ENCODE peak calls at places on chromosomes 16 and 17, in four cellular contexts. N is NB4, J is erythroblast, B is sigmoid colon. H is an unnamed sample.

GRCh38 chr16:47612711-47613110 is 151.6 kb downstream of the PHKB start:
- DNase-seq in N (no peak), J (no peak), B (no peak), H (no peak)

GRCh38 chr16:1290860-1291575 is 18.4 kb upstream of the UBE2I start:
- DNase-seq in N (no peak), J (no peak), B (no peak), H (no peak)

GRCh38 chr17:63919311-63919723 is 678 bp upstream of the GH1 start:
- DNase-seq in N (peak; percentile 76), J (peak; percentile 57), B (peak; percentile 75), H (peak; percentile 62)

GRCh38 chr16:991759-992158 is 10.2 kb downstream of the SOX8 start:
- DNase-seq in N (no peak), J (no peak), B (no peak), H (no peak)

GRCh38 chr16:4307215-4308037 is 8.4 kb upstream of the GLIS2 start:
- DNase-seq in N (peak; percentile 96), J (peak; percentile 96), B (peak; percentile 97), H (peak; percentile 97)

GRCh38 chr17:50096758-50097157 is 1.6 kb downstream of the PDK2 start:
- DNase-seq in N (no peak), J (no peak), B (no peak), H (no peak)

GRCh38 chr17:44087319-44087718 is 16.8 kb downstream of the G6PC3 start:
- DNase-seq in N (peak; percentile 50), J (no peak), B (no peak), H (no peak)

GRCh38 chr17:75059369-75060345 is 12.6 kb downstream of the KCTD2 start:
- DNase-seq in N (peak; percentile 43), J (peak; percentile 22), B (peak; percentile 82), H (peak; percentile 35)

GRCh38 chr16:58197314-58198012 is 443 bp downstream of the CSNK2A2 start:
- DNase-seq in N (peak; percentile 39), J (peak; percentile 30), B (no peak), H (no peak)

GRCh38 chr17:37494401-37494831 is 4.7 kb downstream of the DUSP14 start:
- DNase-seq in N (no peak), J (no peak), B (no peak), H (no peak)

GRCh38 chr17:63932008-63932561 is at the start of gene CD79B:
- DNase-seq in N (peak; percentile 80), J (no peak), B (no peak), H (no peak)

GRCh38 chr17:52027620-52028019 is 130.9 kb downstream of the CA10 start:
- DNase-seq in N (no peak), J (no peak), B (no peak), H (no peak)

GRCh38 chr17:7393613-7394451 is 493 bp downstream of the PLSCR3 start:
- DNase-seq in N (no peak), J (no peak), B (peak; percentile 76), H (peak; percentile 39)

GRCh38 chr16:85667261-85667660 is 21.5 kb downstream of the GINS2 start:
- DNase-seq in N (no peak), J (no peak), B (peak; percentile 50), H (no peak)

GRCh38 chr16:56255904-56256303 is 64.6 kb downstream of the GNAO1 start:
- DNase-seq in N (no peak), J (no peak), B (no peak), H (no peak)

GRCh38 chr17:8016632-8017424 is 14.4 kb downstream of the GUCY2D start:
- DNase-seq in N (peak; percentile 76), J (peak; percentile 33), B (peak; percentile 68), H (peak; percentile 56)

GRCh38 chr16:30011505-30012480 is 966 bp upstream of the DOC2A start:
- DNase-seq in N (no peak), J (no peak), B (no peak), H (no peak)

GRCh38 chr16:50679676-50680555 is 1.2 kb downstream of the SNX20 start:
- DNase-seq in N (no peak), J (no peak), B (no peak), H (no peak)

GRCh38 chr16:4293181-4293716 is 20.4 kb upstream of the TFAP4 start:
- DNase-seq in N (no peak), J (no peak), B (no peak), H (no peak)

GRCh38 chr16:11425140-11425539 is 79.9 kb downstream of the RMI2 start:
- DNase-seq in N (peak; percentile 26), J (no peak), B (no peak), H (no peak)

GRCh38 chr17:55241097-55241496 is 23.7 kb upstream of the HLF start:
- DNase-seq in N (no peak), J (no peak), B (no peak), H (no peak)

GRCh38 chr16:82016268-82016667 is 5.0 kb upstream of the SDR42E1 start:
- DNase-seq in N (peak; percentile 42), J (no peak), B (no peak), H (no peak)

GRCh38 chr17:10226930-10227695 is 28.7 kb upstream of the GAS7 start:
- DNase-seq in N (peak; percentile 74), J (peak; percentile 11), B (no peak), H (peak; percentile 34)

GRCh38 chr17:72426948-72427760 is 306.3 kb downstream of the SOX9 start:
- DNase-seq in N (no peak), J (no peak), B (no peak), H (no peak)

DNA sequence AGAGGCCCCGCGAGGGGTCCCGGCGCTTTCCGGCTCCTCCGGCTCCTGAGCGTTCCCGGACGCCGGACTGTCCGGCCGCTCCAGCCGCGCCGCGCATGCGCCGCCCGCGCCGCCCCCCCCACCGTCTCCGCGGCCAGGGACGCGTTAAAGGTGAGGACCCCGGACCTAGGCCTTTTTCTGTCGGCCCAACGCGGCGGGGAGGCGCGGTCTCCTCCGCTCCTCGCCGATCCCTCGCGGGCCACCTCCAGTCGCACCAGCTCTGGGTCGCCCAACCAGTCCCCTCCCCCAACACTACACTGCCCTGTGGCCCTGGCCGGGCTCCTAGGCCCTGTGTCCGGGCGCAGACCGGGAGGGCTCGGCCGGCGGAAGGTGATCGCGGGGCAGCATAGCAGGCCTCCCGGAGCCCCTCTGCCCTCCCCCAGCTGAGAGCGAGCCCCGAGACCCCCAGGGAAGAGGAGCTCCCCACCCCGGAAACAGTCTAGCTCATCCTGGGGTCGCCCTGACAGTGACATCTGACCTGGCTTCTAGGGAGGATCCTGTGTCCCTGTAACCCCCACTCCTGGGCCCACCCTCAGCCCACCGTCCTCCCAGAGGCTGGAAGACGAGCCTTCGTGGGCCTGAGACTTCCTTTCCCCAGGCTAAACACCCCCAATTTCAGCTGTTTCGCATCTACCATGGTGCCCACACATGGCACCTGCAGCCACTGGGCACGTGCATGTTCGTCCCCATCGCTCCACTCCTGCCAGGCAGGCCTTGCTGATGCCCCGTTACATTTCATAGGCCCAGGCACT is 14.7 kb upstream of the BCAR1 start:
- DNase-seq in N (no peak), J (peak; percentile 75), B (peak; percentile 90), H (peak; percentile 76)
- TF ChIP-seq POLR2A in N (no peak), J (no peak), B (no peak), H (no peak)

DNA sequence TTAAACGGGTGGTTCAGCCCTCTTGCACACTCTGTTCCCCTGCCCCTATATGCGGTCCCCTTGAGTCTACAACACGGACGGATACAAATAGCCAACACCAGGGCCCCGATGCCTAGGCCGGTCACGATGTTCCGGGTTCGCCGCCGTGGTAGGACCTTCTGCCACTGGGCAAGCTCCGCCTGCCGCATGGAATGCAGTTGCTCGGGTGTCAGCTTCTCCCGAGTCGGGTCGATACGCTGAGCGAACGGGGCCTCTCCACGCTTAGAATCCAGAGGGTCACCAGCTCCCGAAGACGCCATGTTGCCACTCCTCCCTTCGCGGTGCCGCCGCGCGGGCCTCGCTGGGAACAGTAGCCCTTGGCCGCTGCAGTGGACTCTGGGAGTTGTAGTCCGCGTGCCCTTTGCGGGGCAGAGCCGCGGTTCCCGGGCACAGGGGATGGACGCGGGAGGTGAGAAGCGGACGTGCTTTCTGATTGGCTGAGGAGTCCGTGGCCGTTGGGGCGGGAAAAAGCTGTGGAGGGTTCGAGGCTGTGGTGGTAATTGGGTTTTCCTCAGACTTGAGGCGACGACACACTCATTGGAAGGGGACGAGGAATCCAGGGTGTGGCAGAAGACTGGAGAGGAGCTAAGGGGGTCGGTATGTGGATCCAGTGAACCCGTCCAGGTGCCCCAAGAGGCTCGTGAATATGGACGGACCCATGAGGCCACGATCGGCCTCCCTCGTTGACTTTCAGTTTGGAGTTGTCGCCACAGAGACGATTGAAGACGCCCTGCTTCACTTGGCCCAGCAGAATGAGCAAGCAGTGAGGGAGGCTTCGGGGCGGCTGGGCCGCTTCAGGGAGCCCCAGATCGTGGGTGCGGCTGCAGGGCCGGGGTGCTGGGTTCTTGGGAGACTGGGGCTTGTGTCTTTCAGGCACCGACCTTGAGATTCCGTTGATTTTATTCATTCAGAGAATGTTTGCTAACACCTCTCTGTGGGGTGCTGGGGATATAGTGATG is at the start of the genes CNTD1 and COA3:
- DNase-seq in N (peak; percentile 88), J (peak; percentile 85), B (peak; percentile 92), H (peak; percentile 84)
- TF ChIP-seq POLR2A in N (peak; percentile 67), J (peak; percentile 45), B (peak; percentile 33), H (no peak)

GRCh38 chr16:86752582-86753175 is 174.3 kb downstream of the FOXL1 start:
- DNase-seq in N (peak; percentile 36), J (no peak), B (no peak), H (no peak)

GRCh38 chr16:86751081-86752030 is 173.0 kb downstream of the FOXL1 start:
- DNase-seq in N (peak; percentile 27), J (no peak), B (no peak), H (no peak)

GRCh38 chr16:86748643-86749042 is 170.3 kb downstream of the FOXL1 start:
- DNase-seq in N (no peak), J (no peak), B (peak; percentile 15), H (no peak)

GRCh38 chr16:86753399-86753798 is 175.1 kb downstream of the FOXL1 start:
- DNase-seq in N (no peak), J (no peak), B (no peak), H (no peak)

DNA sequence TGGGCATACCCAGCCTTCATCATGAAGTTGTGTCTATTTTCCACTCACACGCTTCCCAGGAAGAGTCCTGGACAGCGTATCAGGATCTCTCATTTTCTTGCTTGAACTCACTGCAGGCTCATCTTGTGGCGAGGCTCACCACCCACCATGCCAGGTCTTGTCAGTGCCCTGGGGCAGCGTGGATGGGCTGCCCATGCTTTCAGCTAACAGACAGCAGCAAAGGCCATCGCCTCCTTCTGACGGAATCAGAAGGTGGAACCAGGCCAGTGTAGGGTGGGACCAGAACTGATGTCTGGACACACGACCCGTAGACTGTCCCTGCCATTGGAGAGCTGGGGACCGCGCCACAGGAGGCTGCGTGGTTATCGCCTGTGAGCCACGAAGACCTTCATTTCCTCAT is 169.4 kb downstream of the FOXL1 start:
- DNase-seq in N (no peak), J (no peak), B (peak; percentile 46), H (no peak)
- TF ChIP-seq POLR2A in N (no peak), J (no peak), B (no peak), H (no peak)

DNA sequence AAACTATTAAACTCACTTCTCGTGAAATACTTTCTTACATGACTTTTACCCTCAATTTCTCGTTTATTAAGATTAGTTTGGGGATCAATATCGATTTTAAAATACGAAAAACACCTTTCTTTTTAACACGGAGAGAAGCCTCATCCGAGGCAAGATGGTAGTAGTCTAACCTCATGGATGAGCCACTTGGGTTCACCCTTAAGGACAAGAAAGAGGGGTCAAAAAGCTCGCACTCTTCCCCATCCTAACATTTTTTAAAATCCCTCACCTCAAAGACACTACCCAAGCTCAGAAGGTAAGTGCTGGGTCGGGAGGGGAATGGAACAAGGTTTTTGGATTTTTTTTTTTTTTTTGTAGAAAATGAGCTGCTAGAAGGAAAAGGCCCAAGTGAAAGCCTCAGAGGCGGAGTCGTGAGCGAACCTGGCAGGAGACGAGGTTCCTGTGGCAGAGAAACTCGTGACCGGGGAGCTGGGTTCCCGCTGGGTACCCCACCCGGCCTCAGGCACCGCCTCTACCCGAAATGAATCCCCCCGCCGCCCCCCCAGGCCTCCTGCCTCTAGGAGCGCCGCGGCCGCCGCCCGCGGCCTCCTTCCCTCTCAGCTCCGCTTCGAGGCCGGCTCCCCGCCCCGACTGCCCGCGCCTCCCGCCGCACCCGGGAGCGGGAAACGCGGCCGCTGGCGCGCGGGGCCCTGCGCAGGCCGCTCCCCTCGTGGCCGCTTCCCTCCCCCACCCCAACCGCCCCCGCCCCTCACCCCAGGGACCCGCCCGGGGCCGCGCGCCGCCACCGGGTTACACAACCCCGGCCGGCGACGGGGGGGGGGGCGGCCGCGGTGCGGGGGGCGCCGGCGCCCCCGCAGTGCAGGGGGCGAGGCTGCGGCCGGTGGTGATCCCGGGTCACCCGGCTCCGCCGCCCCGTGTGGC is 1.6 kb downstream of the NUFIP2 start:
- DNase-seq in N (peak; percentile 76), J (peak; percentile 77), B (peak; percentile 91), H (peak; percentile 81)
- TF ChIP-seq POLR2A in N (peak; percentile 13), J (peak; percentile 33), B (no peak), H (peak; percentile 28)